ENCODE peak calls at places on chromosomes 3 and 15, in eight cellular contexts. F is CD4-positive, alpha-beta memory T cell; C is HS-5; V is ecto neural progenitor cell; M is AG04450; E is effector memory CD4-positive, alpha-beta T cell; Q is brain pericyte; R is fibroblast of pulmonary artery. S is an unnamed sample.

GRCh38 chr3:5205165-5205941 is 17.8 kb downstream of the EDEM1 start:
- DNase-seq in F (no peak), V (no peak), Q (no peak), R (no peak), E (no peak), C (no peak), M (no peak), S (no peak)

GRCh38 chr3:128603811-128604447 is 46.7 kb downstream of the RPN1 start:
- DNase-seq in F (no peak), E (no peak), V (no peak), C (no peak), M (no peak), R (no peak), Q (no peak), S (no peak)

GRCh38 chr3:150410311-150411105 is 2.4 kb downstream of the TSC22D2 start:
- DNase-seq in Q (no peak), F (peak; percentile 56), M (no peak), C (no peak), R (peak; percentile 46), E (peak; percentile 1), V (peak; percentile 60), S (peak; percentile 25)

GRCh38 chr3:197144188-197144587 is 114.6 kb upstream of the MELTF start:
- DNase-seq in R (no peak), V (no peak), F (no peak), Q (no peak), C (no peak), E (no peak), M (no peak), S (no peak)

GRCh38 chr3:51719413-51720025 is 12.7 kb downstream of the GRM2 start:
- DNase-seq in E (no peak), V (no peak), Q (no peak), M (no peak), F (no peak), R (no peak), C (no peak), S (no peak)

GRCh38 chr3:150223568-150223967 is 184.5 kb upstream of the TSC22D2 start:
- DNase-seq in R (no peak), V (no peak), M (no peak), Q (no peak), E (no peak), C (no peak), F (no peak), S (no peak)

GRCh38 chr15:78061963-78062427 is 15.5 kb downstream of the TBC1D2B start:
- DNase-seq in E (no peak), M (no peak), C (no peak), V (no peak), Q (no peak), F (peak; percentile 60), R (peak; percentile 45), S (peak; percentile 50)

GRCh38 chr3:98985406-98985805 is 83.9 kb upstream of the DCBLD2 start:
- DNase-seq in E (no peak), M (no peak), F (no peak), Q (no peak), R (peak; percentile 53), V (no peak), C (no peak), S (no peak)

GRCh38 chr3:38030126-38031021 is 932 bp upstream of the PLCD1 start:
- DNase-seq in M (no peak), C (no peak), F (no peak), R (no peak), V (no peak), Q (no peak), E (no peak), S (no peak)

GRCh38 chr3:34046154-34046553 is 247.7 kb downstream of the PDCD6IP start:
- DNase-seq in M (no peak), R (no peak), V (no peak), E (no peak), Q (no peak), F (no peak), C (no peak), S (no peak)

GRCh38 chr3:38583688-38584087 is 65.8 kb downstream of the SCN5A start:
- DNase-seq in E (no peak), V (peak; percentile 25), M (no peak), F (no peak), Q (no peak), C (no peak), R (no peak), S (no peak)

GRCh38 chr3:187210555-187211327 is 13.5 kb downstream of the RTP1 start:
- DNase-seq in E (no peak), R (peak; percentile 63), M (no peak), F (no peak), C (peak; percentile 38), V (no peak), Q (no peak), S (no peak)

GRCh38 chr3:140022061-140022781 is 87.2 kb downstream of the CLSTN2 start:
- DNase-seq in R (no peak), F (no peak), Q (no peak), V (no peak), M (no peak), C (no peak), E (no peak), S (no peak)

GRCh38 chr3:135176881-135177280 is 381.8 kb downstream of the EPHB1 start:
- DNase-seq in Q (no peak), V (no peak), R (no peak), M (no peak), C (no peak), E (no peak), F (no peak), S (no peak)

GRCh38 chr15:74777769-74778598 is 3.9 kb upstream of the CSK start:
- DNase-seq in E (no peak), V (no peak), Q (no peak), M (no peak), C (no peak), F (no peak), R (no peak), S (no peak)

GRCh38 chr15:69390575-69390974 is 23.6 kb upstream of the KIF23 start:
- DNase-seq in F (no peak), C (no peak), M (no peak), R (no peak), E (no peak), V (no peak), Q (no peak), S (no peak)

GRCh38 chr3:58157649-58158048 is 53.1 kb downstream of the DNASE1L3 start:
- DNase-seq in C (no peak), R (no peak), E (no peak), F (no peak), Q (no peak), M (no peak), V (no peak), S (no peak)

GRCh38 chr3:156787926-156788663 is 38.1 kb upstream of the LEKR1 start:
- DNase-seq in C (peak; percentile 93), E (no peak), Q (peak; percentile 72), M (peak; percentile 79), F (no peak), V (no peak), R (peak; percentile 90), S (no peak)

GRCh38 chr15:35000511-35000910 is 12.4 kb upstream of the ZNF770 start:
- DNase-seq in R (peak; percentile 72), E (no peak), M (peak; percentile 67), Q (no peak), C (peak; percentile 87), V (no peak), F (no peak), S (no peak)

GRCh38 chr3:166829896-166830295 is 550.2 kb downstream of the ZBBX start:
- DNase-seq in M (no peak), F (no peak), C (peak; percentile 15), R (no peak), E (no peak), Q (no peak), V (no peak), S (no peak)

GRCh38 chr3:37492977-37493471 is 318.6 kb upstream of the LRRFIP2 start:
- DNase-seq in C (no peak), Q (no peak), M (no peak), F (no peak), E (no peak), V (no peak), R (peak; percentile 70), S (no peak)

GRCh38 chr3:61896251-61896650 is 334.9 kb downstream of the PTPRG start:
- DNase-seq in F (no peak), M (no peak), Q (no peak), V (no peak), R (no peak), E (no peak), C (no peak), S (no peak)

GRCh38 chr3:53570709-53571108 is 76.3 kb downstream of the CACNA1D start:
- DNase-seq in E (no peak), C (peak; percentile 36), R (no peak), V (peak; percentile 31), F (no peak), M (no peak), Q (no peak), S (no peak)

GRCh38 chr3:164577667-164578066 is 500.6 kb downstream of the SI start:
- DNase-seq in V (no peak), F (no peak), Q (no peak), E (no peak), C (no peak), M (no peak), R (no peak), S (no peak)

GRCh38 chr3:143847787-143848631 is at the start of gene SLC9A9:
- DNase-seq in C (peak; percentile 61), E (peak; percentile 1), Q (peak; percentile 47), R (peak; percentile 73), F (peak; percentile 46), V (peak; percentile 50), M (peak; percentile 30), S (peak; percentile 44)

GRCh38 chr3:36907911-36908646 is 36.8 kb downstream of the TRANK1 start:
- DNase-seq in F (peak; percentile 86), R (peak; percentile 85), Q (peak; percentile 33), C (peak; percentile 19), M (peak; percentile 21), V (no peak), E (peak; percentile 60), S (peak; percentile 73)

GRCh38 chr3:127762077-127762786 is 60.1 kb downstream of the MGLL start:
- DNase-seq in R (no peak), C (no peak), E (no peak), Q (no peak), F (no peak), M (no peak), V (no peak), S (no peak)

GRCh38 chr3:169998668-169999131 is 32.1 kb downstream of the SEC62 start:
- DNase-seq in R (peak; percentile 89), Q (no peak), C (peak; percentile 90), F (no peak), E (no peak), M (peak; percentile 85), V (no peak), S (no peak)

GRCh38 chr15:80619677-80620076 is 75.4 kb upstream of the ABHD17C start:
- DNase-seq in F (no peak), V (no peak), M (no peak), C (no peak), R (peak; percentile 56), E (no peak), Q (no peak), S (no peak)